ENCODE peak calls at places on chromosomes 16 and 17, in seven cellular contexts. E is NCI-H2171 treated with DMSO at 0.1 percent for 48 hours; F is CD8-positive, alpha-beta memory T cell; C is cardiac fibroblast; P is frontal cortex; K is T-helper 17 cell; A is fibroblast of gingiva. H is an unnamed sample.

GRCh38 chr17:74474043-74474792 is 7.8 kb downstream of the CD300A start:
- DNase-seq in E (peak; percentile 15), F (no peak), C (no peak), P (no peak), K (no peak), A (no peak), H (no peak)

GRCh38 chr16:60729052-60729451 is 1307.2 kb downstream of the CDH8 start:
- DNase-seq in E (no peak), F (no peak), C (no peak), P (no peak), K (no peak), A (no peak), H (no peak)

GRCh38 chr17:17792143-17792550 is 44.6 kb downstream of the SREBF1 start:
- DNase-seq in E (peak; percentile 91), F (no peak), C (no peak), P (no peak), K (no peak), A (no peak), H (no peak)

GRCh38 chr17:67105213-67105612 is 60.9 kb downstream of the CACNG1 start:
- DNase-seq in E (no peak), F (no peak), C (peak; percentile 86), P (no peak), K (no peak), A (peak; percentile 63), H (no peak)

GRCh38 chr17:3978421-3979275 is 14.4 kb upstream of the ATP2A3 start:
- DNase-seq in E (no peak), F (no peak), C (peak; percentile 53), P (no peak), K (no peak), A (no peak), H (peak; percentile 17)

GRCh38 chr17:18182978-18183333 is 672 bp upstream of the ALKBH5 start:
- DNase-seq in E (no peak), F (no peak), C (no peak), P (peak; percentile 82), K (peak; percentile 64), A (peak; percentile 83), H (peak; percentile 94)

GRCh38 chr16:72723781-72724180 is 324.1 kb downstream of the ZFHX3 start:
- DNase-seq in E (no peak), F (no peak), C (peak; percentile 64), P (no peak), K (no peak), A (peak; percentile 45), H (no peak)

GRCh38 chr17:37768438-37768837 is 23.6 kb upstream of the HNF1B start:
- DNase-seq in E (no peak), F (no peak), C (no peak), P (no peak), K (no peak), A (no peak), H (no peak)

GRCh38 chr16:13439766-13440165 is 480.2 kb upstream of the ERCC4 start:
- DNase-seq in E (no peak), F (no peak), C (no peak), P (no peak), K (no peak), A (no peak), H (no peak)

GRCh38 chr17:45313927-45314760 is 2.7 kb downstream of the MAP3K14 start:
- DNase-seq in E (no peak), F (no peak), C (no peak), P (no peak), K (no peak), A (no peak), H (no peak)

GRCh38 chr16:69762843-69763556 is 868 bp downstream of the WWP2 start:
- DNase-seq in E (no peak), F (peak; percentile 43), C (peak; percentile 51), P (peak; percentile 29), K (no peak), A (peak; percentile 43), H (no peak)

GRCh38 chr16:55297910-55298175 is 26.2 kb upstream of the IRX6 start:
- DNase-seq in E (no peak), F (no peak), C (no peak), P (no peak), K (no peak), A (no peak), H (no peak)

GRCh38 chr16:29995330-29995910 is at the start of gene HIRIP3:
- DNase-seq in E (peak; percentile 94), F (peak; percentile 87), C (peak; percentile 81), P (peak; percentile 91), K (peak; percentile 80), A (peak; percentile 67), H (peak; percentile 94)

GRCh38 chr16:87192418-87193073 is 124.6 kb downstream of the C16orf95 start:
- DNase-seq in E (no peak), F (no peak), C (no peak), P (no peak), K (no peak), A (no peak), H (no peak)

GRCh38 chr17:52751051-52751450 is 592.5 kb upstream of the CA10 start:
- DNase-seq in E (no peak), F (no peak), C (no peak), P (no peak), K (no peak), A (no peak), H (no peak)

GRCh38 chr16:26826500-26826899 is 240.2 kb upstream of the C16orf82 start:
- DNase-seq in E (no peak), F (no peak), C (no peak), P (no peak), K (no peak), A (no peak), H (no peak)

GRCh38 chr17:61594294-61594825 is 3.3 kb upstream of the NACA2 start:
- DNase-seq in E (no peak), F (no peak), C (peak; percentile 22), P (no peak), K (no peak), A (no peak), H (peak; percentile 55)

GRCh38 chr17:8466466-8466865 is 30.8 kb downstream of the NDEL1 start:
- DNase-seq in E (no peak), F (no peak), C (no peak), P (no peak), K (no peak), A (peak; percentile 94), H (no peak)

GRCh38 chr17:47635734-47636133 is 14.0 kb upstream of the KPNB1 start:
- DNase-seq in E (no peak), F (no peak), C (no peak), P (no peak), K (no peak), A (no peak), H (no peak)

GRCh38 chr16:86133847-86134375 is 234.9 kb downstream of the IRF8 start:
- DNase-seq in E (no peak), F (no peak), C (no peak), P (no peak), K (no peak), A (no peak), H (no peak)

GRCh38 chr17:79728908-79729471 is 1.8 kb upstream of the ENPP7 start:
- DNase-seq in E (no peak), F (no peak), C (no peak), P (no peak), K (no peak), A (no peak), H (no peak)

GRCh38 chr17:82781894-82782274 is 30.0 kb downstream of the TBCD start:
- DNase-seq in E (peak; percentile 67), F (peak; percentile 81), C (peak; percentile 78), P (peak; percentile 95), K (peak; percentile 87), A (peak; percentile 54), H (peak; percentile 91)

GRCh38 chr17:3688852-3689261 is 7.1 kb downstream of the P2RX5 start:
- DNase-seq in E (no peak), F (no peak), C (no peak), P (no peak), K (no peak), A (no peak), H (peak; percentile 39)

H was measured in Right ventricle myocardium inferior.